ENCODE peak calls at places on chromosomes 5 and 9, in seven cellular contexts. H is AG10803, V is left ventricle myocardium inferior, B is hepatocyte, P is transverse colon, C is fibroblast of pulmonary artery, A is astrocyte of the spinal cord. Q is an unnamed sample.

GRCh38 chr9:134933076-134933659 is 15.5 kb upstream of the FCN1 start:
- DNase-seq in H (no peak), V (no peak), B (no peak), P (no peak), C (no peak), A (no peak), Q (peak)

GRCh38 chr5:116234681-116235080 is 149.9 kb downstream of the COMMD10 start:
- DNase-seq in H (no peak), V (no peak), B (no peak), P (no peak), C (no peak), A (no peak), Q (no peak)

GRCh38 chr9:136011703-136012496 is 50.7 kb upstream of the UBAC1 start:
- DNase-seq in H (peak), V (peak), B (peak), P (peak), C (peak), A (peak), Q (peak)

GRCh38 chr9:91682806-91683205 is 259.2 kb upstream of the NFIL3 start:
- DNase-seq in H (peak), V (no peak), B (peak), P (no peak), C (peak), A (no peak), Q (no peak)

GRCh38 chr5:159928122-159928960 is 12.1 kb downstream of the ADRA1B start:
- DNase-seq in H (peak), V (peak), B (no peak), P (no peak), C (peak), A (peak), Q (no peak)

GRCh38 chr5:107468286-107468685 is 202.5 kb downstream of the EFNA5 start:
- DNase-seq in H (no peak), V (no peak), B (no peak), P (no peak), C (no peak), A (no peak), Q (no peak)

GRCh38 chr9:131739192-131739961 is 499 bp downstream of the RAPGEF1 start:
- DNase-seq in H (peak), V (peak), B (peak), P (peak), C (peak), A (peak), Q (no peak)

GRCh38 chr9:110543631-110544051 is 35.9 kb downstream of the SVEP1 start:
- DNase-seq in H (no peak), V (no peak), B (no peak), P (no peak), C (peak), A (peak), Q (no peak)

GRCh38 chr5:112529525-112529924 is 110.4 kb upstream of the EPB41L4A start:
- DNase-seq in H (no peak), V (no peak), B (no peak), P (no peak), C (peak), A (no peak), Q (no peak)

DNA sequence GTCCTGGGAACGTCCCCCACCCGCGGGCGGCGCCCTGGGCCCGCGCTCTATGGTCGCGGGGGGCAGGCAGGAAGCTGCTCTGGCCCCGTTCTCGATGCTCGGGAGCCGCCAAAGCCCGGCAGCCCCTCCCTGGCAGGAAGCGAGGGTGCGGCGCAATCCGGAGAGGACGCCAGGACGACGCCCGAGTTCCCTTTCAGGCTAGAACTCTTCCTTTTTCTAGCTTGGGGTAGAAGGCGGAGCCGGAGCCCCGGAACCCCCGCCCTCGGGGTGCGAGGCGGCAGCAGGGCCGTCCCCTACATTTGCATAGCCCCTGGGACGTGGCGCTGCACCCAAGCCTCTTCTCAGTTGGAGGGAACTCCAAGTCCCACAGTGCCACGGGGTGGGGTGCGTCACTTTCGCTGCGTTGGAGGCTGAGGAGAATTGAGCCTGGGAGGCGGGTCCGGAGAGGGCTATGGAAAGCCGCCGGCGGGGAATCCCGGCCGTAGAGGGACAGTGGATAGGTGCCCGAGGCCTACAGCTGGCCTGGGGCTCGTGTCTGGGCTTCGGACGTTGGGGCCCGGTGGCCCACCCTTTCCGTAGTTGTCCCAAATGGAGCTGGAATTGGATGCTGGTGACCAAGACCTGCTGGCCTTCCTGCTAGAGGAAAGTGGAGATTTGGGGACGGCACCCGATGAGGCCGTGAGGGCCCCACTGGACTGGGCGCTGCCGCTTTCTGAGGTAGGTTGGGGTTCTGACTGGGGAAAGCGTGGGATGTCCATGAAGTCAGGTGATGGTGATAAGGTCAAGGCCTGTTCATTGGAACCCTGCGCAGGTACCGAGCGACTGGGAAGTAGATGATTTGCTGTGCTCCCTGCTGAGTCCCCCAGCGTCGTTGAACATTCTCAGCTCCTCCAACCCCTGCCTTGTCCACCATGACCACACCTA is at the start of the genes CREB3 and TLN1:
- DNase-seq in H (peak), V (peak), B (peak), P (peak), C (peak), A (peak), Q (peak)
- TF ChIP-seq CTCF in H (no peak), V (no peak), B (no peak), P (no peak), C (no peak), A (no peak), Q (peak)

GRCh38 chr9:109286981-109287380 is 33.9 kb downstream of the EPB41L4B start:
- DNase-seq in H (peak), V (no peak), B (no peak), P (no peak), C (no peak), A (peak), Q (no peak)
- TF ChIP-seq CTCF in H (no peak), V (no peak), B (no peak), P (no peak), C (no peak), A (no peak), Q (no peak)

GRCh38 chr9:121289554-121290370 is 21.8 kb downstream of the GSN start:
- DNase-seq in H (no peak), V (no peak), B (no peak), P (no peak), C (no peak), A (no peak), Q (no peak)
- TF ChIP-seq CTCF in H (no peak), V (no peak), B (no peak), P (no peak), C (no peak), A (no peak), Q (no peak)

GRCh38 chr5:129096382-129096991 is 1.9 kb downstream of the ISOC1 start:
- DNase-seq in H (no peak), V (no peak), B (no peak), P (no peak), C (peak), A (no peak), Q (no peak)
- TF ChIP-seq CTCF in H (no peak), V (no peak), B (no peak), P (peak), C (peak), A (no peak), Q (no peak)

GRCh38 chr5:9835121-9835770 is 205.1 kb upstream of the TAS2R1 start:
- DNase-seq in H (no peak), V (no peak), B (no peak), P (no peak), C (no peak), A (no peak), Q (no peak)
- TF ChIP-seq CTCF in H (no peak), V (no peak), B (no peak), P (no peak), C (no peak), A (peak), Q (peak)